ENCODE peak calls at places on chromosomes 4 and X, in six cellular contexts. One of them, this sample, is unnamed.

GRCh38 chr4:148092316-148093014 is 349.7 kb downstream of the NR3C2 start:
- DNase-seq in neuronal stem cell: no peak
- DNase-seq in heart right ventricle: no peak
- DNase-seq in naive thymus-derived CD4-positive, alpha-beta T cell: no peak
- DNase-seq in left ventricle myocardium inferior: no peak
- DNase-seq in CD4-positive, CD25-positive, alpha-beta regulatory T cell: no peak
- DNase-seq in this sample: no peak

GRCh38 chr4:87077834-87078585 is 142.4 kb downstream of the KLHL8 start:
- DNase-seq in CD4-positive, CD25-positive, alpha-beta regulatory T cell: no peak
- DNase-seq in neuronal stem cell: no peak
- DNase-seq in left ventricle myocardium inferior: no peak
- DNase-seq in naive thymus-derived CD4-positive, alpha-beta T cell: no peak
- DNase-seq in heart right ventricle: no peak
- DNase-seq in this sample: no peak

GRCh38 chr4:187608001-187608421 is 387.6 kb upstream of the ZFP42 start:
- DNase-seq in naive thymus-derived CD4-positive, alpha-beta T cell: no peak
- DNase-seq in neuronal stem cell: no peak
- DNase-seq in CD4-positive, CD25-positive, alpha-beta regulatory T cell: no peak
- DNase-seq in left ventricle myocardium inferior: no peak
- DNase-seq in heart right ventricle: no peak
- DNase-seq in this sample: no peak

GRCh38 chrX:2371026-2371778 is 129.6 kb downstream of the DHRSX start:
- DNase-seq in CD4-positive, CD25-positive, alpha-beta regulatory T cell: no peak
- DNase-seq in neuronal stem cell: no peak
- DNase-seq in heart right ventricle: no peak
- DNase-seq in naive thymus-derived CD4-positive, alpha-beta T cell: no peak
- DNase-seq in left ventricle myocardium inferior: no peak
- DNase-seq in this sample: no peak

GRCh38 chrX:69133561-69134542 is 31.4 kb downstream of the PJA1 start:
- DNase-seq in CD4-positive, CD25-positive, alpha-beta regulatory T cell: no peak
- DNase-seq in naive thymus-derived CD4-positive, alpha-beta T cell: no peak
- DNase-seq in heart right ventricle: no peak
- DNase-seq in neuronal stem cell: peak; percentile 40
- DNase-seq in left ventricle myocardium inferior: no peak
- DNase-seq in this sample: no peak

GRCh38 chr4:119135721-119136121 is at the start of gene MYOZ2:
- DNase-seq in CD4-positive, CD25-positive, alpha-beta regulatory T cell: no peak
- DNase-seq in heart right ventricle: no peak
- DNase-seq in neuronal stem cell: no peak
- DNase-seq in left ventricle myocardium inferior: no peak
- DNase-seq in naive thymus-derived CD4-positive, alpha-beta T cell: no peak
- DNase-seq in this sample: no peak

GRCh38 chr4:70718811-70719604 is 2.8 kb upstream of the RUFY3 start:
- DNase-seq in left ventricle myocardium inferior: no peak
- DNase-seq in naive thymus-derived CD4-positive, alpha-beta T cell: no peak
- DNase-seq in CD4-positive, CD25-positive, alpha-beta regulatory T cell: no peak
- DNase-seq in neuronal stem cell: no peak
- DNase-seq in heart right ventricle: no peak
- DNase-seq in this sample: no peak

GRCh38 chr4:40626183-40626990 is 3.3 kb downstream of the RBM47 start:
- DNase-seq in heart right ventricle: no peak
- DNase-seq in CD4-positive, CD25-positive, alpha-beta regulatory T cell: no peak
- DNase-seq in left ventricle myocardium inferior: no peak
- DNase-seq in naive thymus-derived CD4-positive, alpha-beta T cell: no peak
- DNase-seq in neuronal stem cell: no peak
- DNase-seq in this sample: no peak

GRCh38 chrX:6904178-6904577 is 243.3 kb upstream of the STS start:
- DNase-seq in naive thymus-derived CD4-positive, alpha-beta T cell: no peak
- DNase-seq in left ventricle myocardium inferior: no peak
- DNase-seq in CD4-positive, CD25-positive, alpha-beta regulatory T cell: no peak
- DNase-seq in neuronal stem cell: no peak
- DNase-seq in heart right ventricle: no peak
- DNase-seq in this sample: no peak

GRCh38 chr4:17694552-17694951 is 80.1 kb downstream of the MED28 start:
- DNase-seq in neuronal stem cell: no peak
- DNase-seq in left ventricle myocardium inferior: no peak
- DNase-seq in CD4-positive, CD25-positive, alpha-beta regulatory T cell: no peak
- DNase-seq in naive thymus-derived CD4-positive, alpha-beta T cell: no peak
- DNase-seq in heart right ventricle: no peak
- DNase-seq in this sample: no peak

GRCh38 chr4:72111863-72112262 is 80.1 kb downstream of the NPFFR2 start:
- DNase-seq in neuronal stem cell: no peak
- DNase-seq in left ventricle myocardium inferior: no peak
- DNase-seq in naive thymus-derived CD4-positive, alpha-beta T cell: no peak
- DNase-seq in heart right ventricle: no peak
- DNase-seq in CD4-positive, CD25-positive, alpha-beta regulatory T cell: no peak
- DNase-seq in this sample: no peak

GRCh38 chr4:40377462-40378385 is 42.6 kb downstream of the CHRNA9 start:
- DNase-seq in CD4-positive, CD25-positive, alpha-beta regulatory T cell: no peak
- DNase-seq in naive thymus-derived CD4-positive, alpha-beta T cell: no peak
- DNase-seq in neuronal stem cell: no peak
- DNase-seq in left ventricle myocardium inferior: no peak
- DNase-seq in heart right ventricle: no peak
- DNase-seq in this sample: no peak

GRCh38 chrX:20432746-20433374 is 166.2 kb upstream of the RPS6KA3 start:
- DNase-seq in naive thymus-derived CD4-positive, alpha-beta T cell: no peak
- DNase-seq in CD4-positive, CD25-positive, alpha-beta regulatory T cell: no peak
- DNase-seq in left ventricle myocardium inferior: no peak
- DNase-seq in neuronal stem cell: no peak
- DNase-seq in heart right ventricle: no peak
- DNase-seq in this sample: no peak

GRCh38 chr4:120007171-120007894 is 59.3 kb downstream of the MAD2L1 start:
- DNase-seq in left ventricle myocardium inferior: no peak
- DNase-seq in CD4-positive, CD25-positive, alpha-beta regulatory T cell: no peak
- DNase-seq in heart right ventricle: no peak
- DNase-seq in naive thymus-derived CD4-positive, alpha-beta T cell: no peak
- DNase-seq in neuronal stem cell: no peak
- DNase-seq in this sample: no peak

GRCh38 chr4:73501664-73502265 is 20.2 kb downstream of the AFM start:
- DNase-seq in left ventricle myocardium inferior: no peak
- DNase-seq in heart right ventricle: no peak
- DNase-seq in CD4-positive, CD25-positive, alpha-beta regulatory T cell: no peak
- DNase-seq in naive thymus-derived CD4-positive, alpha-beta T cell: no peak
- DNase-seq in neuronal stem cell: no peak
- DNase-seq in this sample: no peak

GRCh38 chr4:84672177-84672576 is 89.2 kb downstream of the CDS1 start:
- DNase-seq in naive thymus-derived CD4-positive, alpha-beta T cell: no peak
- DNase-seq in neuronal stem cell: no peak
- DNase-seq in heart right ventricle: no peak
- DNase-seq in left ventricle myocardium inferior: no peak
- DNase-seq in CD4-positive, CD25-positive, alpha-beta regulatory T cell: no peak
- DNase-seq in this sample: no peak

GRCh38 chr4:184473515-184474260 is 662 bp downstream of the IRF2 start:
- DNase-seq in left ventricle myocardium inferior: peak; percentile 42
- DNase-seq in neuronal stem cell: peak; percentile 39
- DNase-seq in CD4-positive, CD25-positive, alpha-beta regulatory T cell: peak; percentile 80
- DNase-seq in naive thymus-derived CD4-positive, alpha-beta T cell: peak; percentile 51
- DNase-seq in heart right ventricle: peak; percentile 49
- DNase-seq in this sample: no peak

GRCh38 chr4:17173300-17173699 is 274.9 kb upstream of the LDB2 start:
- DNase-seq in CD4-positive, CD25-positive, alpha-beta regulatory T cell: no peak
- DNase-seq in heart right ventricle: no peak
- DNase-seq in left ventricle myocardium inferior: no peak
- DNase-seq in naive thymus-derived CD4-positive, alpha-beta T cell: no peak
- DNase-seq in neuronal stem cell: no peak
- DNase-seq in this sample: no peak

GRCh38 chrX:68989865-68990606 is 161.2 kb downstream of the EFNB1 start:
- DNase-seq in naive thymus-derived CD4-positive, alpha-beta T cell: no peak
- DNase-seq in left ventricle myocardium inferior: no peak
- DNase-seq in CD4-positive, CD25-positive, alpha-beta regulatory T cell: no peak
- DNase-seq in neuronal stem cell: peak; percentile 12
- DNase-seq in heart right ventricle: peak; percentile 25
- DNase-seq in this sample: no peak

GRCh38 chrX:116417968-116418367 is 18.4 kb upstream of the SLC6A14 start:
- DNase-seq in CD4-positive, CD25-positive, alpha-beta regulatory T cell: no peak
- DNase-seq in neuronal stem cell: no peak
- DNase-seq in heart right ventricle: no peak
- DNase-seq in left ventricle myocardium inferior: no peak
- DNase-seq in naive thymus-derived CD4-positive, alpha-beta T cell: no peak
- DNase-seq in this sample: no peak

GRCh38 chr4:7328913-7329638 is 105.7 kb downstream of the PSAPL1 start:
- DNase-seq in naive thymus-derived CD4-positive, alpha-beta T cell: no peak
- DNase-seq in heart right ventricle: peak; percentile 63
- DNase-seq in left ventricle myocardium inferior: peak; percentile 58
- DNase-seq in neuronal stem cell: no peak
- DNase-seq in CD4-positive, CD25-positive, alpha-beta regulatory T cell: no peak
- DNase-seq in this sample: no peak

GRCh38 chr4:66855956-66856355 is 689.3 kb downstream of the CENPC start:
- DNase-seq in CD4-positive, CD25-positive, alpha-beta regulatory T cell: no peak
- DNase-seq in heart right ventricle: no peak
- DNase-seq in left ventricle myocardium inferior: no peak
- DNase-seq in naive thymus-derived CD4-positive, alpha-beta T cell: no peak
- DNase-seq in neuronal stem cell: no peak
- DNase-seq in this sample: no peak

GRCh38 chrX:153941331-153942252 is 2.9 kb downstream of the RENBP start:
- DNase-seq in left ventricle myocardium inferior: no peak
- DNase-seq in CD4-positive, CD25-positive, alpha-beta regulatory T cell: no peak
- DNase-seq in neuronal stem cell: no peak
- DNase-seq in heart right ventricle: no peak
- DNase-seq in naive thymus-derived CD4-positive, alpha-beta T cell: no peak
- DNase-seq in this sample: no peak

GRCh38 chr4:123256901-123257300 is 139.7 kb upstream of the SPRY1 start:
- DNase-seq in heart right ventricle: no peak
- DNase-seq in naive thymus-derived CD4-positive, alpha-beta T cell: no peak
- DNase-seq in left ventricle myocardium inferior: no peak
- DNase-seq in CD4-positive, CD25-positive, alpha-beta regulatory T cell: no peak
- DNase-seq in neuronal stem cell: no peak
- DNase-seq in this sample: no peak

GRCh38 chr4:109044446-109044845 is 258.0 kb downstream of the COL25A1 start:
- DNase-seq in naive thymus-derived CD4-positive, alpha-beta T cell: no peak
- DNase-seq in heart right ventricle: no peak
- DNase-seq in CD4-positive, CD25-positive, alpha-beta regulatory T cell: no peak
- DNase-seq in left ventricle myocardium inferior: no peak
- DNase-seq in neuronal stem cell: no peak
- DNase-seq in this sample: no peak

GRCh38 chr4:86554641-86555040 is 39.5 kb upstream of the PTPN13 start:
- DNase-seq in CD4-positive, CD25-positive, alpha-beta regulatory T cell: no peak
- DNase-seq in heart right ventricle: no peak
- DNase-seq in naive thymus-derived CD4-positive, alpha-beta T cell: no peak
- DNase-seq in left ventricle myocardium inferior: no peak
- DNase-seq in neuronal stem cell: no peak
- DNase-seq in this sample: no peak

GRCh38 chr4:153419673-153420278 is 46.4 kb upstream of the TMEM131L start:
- DNase-seq in CD4-positive, CD25-positive, alpha-beta regulatory T cell: no peak
- DNase-seq in naive thymus-derived CD4-positive, alpha-beta T cell: no peak
- DNase-seq in heart right ventricle: no peak
- DNase-seq in neuronal stem cell: no peak
- DNase-seq in left ventricle myocardium inferior: no peak
- DNase-seq in this sample: no peak

GRCh38 chr4:145935253-145936141 is 3.1 kb downstream of the ZNF827 start:
- DNase-seq in CD4-positive, CD25-positive, alpha-beta regulatory T cell: peak; percentile 17
- DNase-seq in neuronal stem cell: no peak
- DNase-seq in naive thymus-derived CD4-positive, alpha-beta T cell: no peak
- DNase-seq in left ventricle myocardium inferior: peak; percentile 43
- DNase-seq in heart right ventricle: peak; percentile 52
- DNase-seq in this sample: no peak

GRCh38 chr4:156799121-156799589 is 172.4 kb downstream of the PDGFC start:
- DNase-seq in CD4-positive, CD25-positive, alpha-beta regulatory T cell: no peak
- DNase-seq in neuronal stem cell: no peak
- DNase-seq in left ventricle myocardium inferior: no peak
- DNase-seq in naive thymus-derived CD4-positive, alpha-beta T cell: no peak
- DNase-seq in heart right ventricle: no peak
- DNase-seq in this sample: no peak

GRCh38 chr4:123110147-123110546 is 187.8 kb upstream of the NUDT6 start:
- DNase-seq in heart right ventricle: no peak
- DNase-seq in naive thymus-derived CD4-positive, alpha-beta T cell: no peak
- DNase-seq in CD4-positive, CD25-positive, alpha-beta regulatory T cell: no peak
- DNase-seq in left ventricle myocardium inferior: no peak
- DNase-seq in neuronal stem cell: no peak
- DNase-seq in this sample: no peak

GRCh38 chr4:133618963-133619362 is 469.9 kb downstream of the PCDH10 start:
- DNase-seq in heart right ventricle: no peak
- DNase-seq in left ventricle myocardium inferior: no peak
- DNase-seq in neuronal stem cell: no peak
- DNase-seq in CD4-positive, CD25-positive, alpha-beta regulatory T cell: no peak
- DNase-seq in naive thymus-derived CD4-positive, alpha-beta T cell: no peak
- DNase-seq in this sample: no peak

DNA sequence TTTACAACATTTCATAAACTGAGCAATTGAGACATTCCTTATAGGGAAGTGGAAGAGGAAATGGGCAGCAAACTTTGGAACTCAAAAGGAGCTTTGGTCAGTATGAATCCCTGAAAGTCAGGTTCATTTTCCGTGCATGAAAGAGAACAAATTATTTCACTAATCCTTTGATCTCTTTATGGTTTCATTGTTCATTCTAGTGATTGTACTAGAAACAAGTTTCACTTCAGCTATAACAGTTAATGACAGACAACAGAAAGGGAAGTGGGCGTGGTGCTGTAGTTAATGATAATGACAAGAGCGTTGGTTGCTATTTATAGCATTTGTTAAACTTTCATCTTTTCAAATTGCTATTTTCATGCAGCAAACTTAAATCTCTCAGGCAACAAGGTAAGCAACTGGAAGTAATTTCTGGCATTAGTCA is 98.3 kb downstream of the AREG start:
- DNase-seq in neuronal stem cell: no peak
- DNase-seq in CD4-positive, CD25-positive, alpha-beta regulatory T cell: peak; percentile 42
- DNase-seq in left ventricle myocardium inferior: no peak
- DNase-seq in heart right ventricle: no peak
- DNase-seq in naive thymus-derived CD4-positive, alpha-beta T cell: no peak
- DNase-seq in this sample: no peak
- H3K4me3 ChIP-seq in neuronal stem cell: no peak overlapping the region
- H3K4me3 ChIP-seq in CD4-positive, CD25-positive, alpha-beta regulatory T cell: no peak overlapping the region
- H3K4me3 ChIP-seq in left ventricle myocardium inferior: no peak overlapping the region
- H3K4me3 ChIP-seq in heart right ventricle: no peak overlapping the region
- H3K4me3 ChIP-seq in naive thymus-derived CD4-positive, alpha-beta T cell: no peak overlapping the region
- H3K4me3 ChIP-seq in this sample: no peak overlapping the region

GRCh38 chrX:113959912-113960626 is 623.8 kb upstream of the HTR2C start:
- DNase-seq in left ventricle myocardium inferior: no peak
- DNase-seq in naive thymus-derived CD4-positive, alpha-beta T cell: no peak
- DNase-seq in neuronal stem cell: peak; percentile 76
- DNase-seq in CD4-positive, CD25-positive, alpha-beta regulatory T cell: no peak
- DNase-seq in heart right ventricle: no peak
- DNase-seq in this sample: no peak
- H3K9me3 ChIP-seq in left ventricle myocardium inferior: no peaks in the 10 kb centered on the region
- H3K9me3 ChIP-seq in naive thymus-derived CD4-positive, alpha-beta T cell: no peaks in the 10 kb centered on the region
- H3K9me3 ChIP-seq in neuronal stem cell: no peaks in the 10 kb centered on the region
- H3K9me3 ChIP-seq in CD4-positive, CD25-positive, alpha-beta regulatory T cell: no peaks in the 10 kb centered on the region
- H3K9me3 ChIP-seq in heart right ventricle: no peaks in the 10 kb centered on the region
- H3K9me3 ChIP-seq in this sample: no peaks in the 10 kb centered on the region

GRCh38 chrX:107742754-107743191 is 32.8 kb downstream of the TSC22D3 start:
- DNase-seq in CD4-positive, CD25-positive, alpha-beta regulatory T cell: no peak
- DNase-seq in naive thymus-derived CD4-positive, alpha-beta T cell: no peak
- DNase-seq in neuronal stem cell: no peak
- DNase-seq in left ventricle myocardium inferior: no peak
- DNase-seq in heart right ventricle: no peak
- DNase-seq in this sample: no peak
- H3K4me3 ChIP-seq in CD4-positive, CD25-positive, alpha-beta regulatory T cell: no peak overlapping the region
- H3K4me3 ChIP-seq in naive thymus-derived CD4-positive, alpha-beta T cell: peak overlapping the region; percentile 39
- H3K4me3 ChIP-seq in neuronal stem cell: no peak overlapping the region
- H3K4me3 ChIP-seq in left ventricle myocardium inferior: peak overlapping the region; percentile 49
- H3K4me3 ChIP-seq in heart right ventricle: peak overlapping the region; percentile 16
- H3K4me3 ChIP-seq in this sample: peak overlapping the region; percentile 22

DNA sequence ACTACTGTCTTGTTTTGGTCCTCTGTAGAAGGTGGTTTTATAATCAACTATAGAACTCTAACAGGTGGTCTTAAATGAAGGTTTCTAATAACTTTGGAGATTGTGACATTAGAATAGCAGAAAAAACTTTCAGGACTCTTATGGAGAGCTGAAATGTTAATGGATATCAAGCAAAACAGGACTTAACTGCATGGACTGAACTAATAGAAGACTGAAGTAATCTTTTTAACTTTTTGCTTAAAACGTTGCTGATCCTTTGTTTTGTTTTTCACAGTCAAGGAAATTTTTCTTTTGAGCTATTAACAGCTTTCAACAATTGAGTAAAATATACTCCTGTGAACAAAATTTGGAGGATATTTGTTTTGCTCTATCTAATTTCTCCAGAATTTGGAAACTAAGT is 17.2 kb downstream of the NXT2 start:
- DNase-seq in heart right ventricle: no peak
- DNase-seq in CD4-positive, CD25-positive, alpha-beta regulatory T cell: no peak
- DNase-seq in neuronal stem cell: no peak
- DNase-seq in naive thymus-derived CD4-positive, alpha-beta T cell: no peak
- DNase-seq in left ventricle myocardium inferior: no peak
- DNase-seq in this sample: no peak
- H3K9me3 ChIP-seq in heart right ventricle: no peaks in the 10 kb centered on the region
- H3K9me3 ChIP-seq in CD4-positive, CD25-positive, alpha-beta regulatory T cell: no peaks in the 10 kb centered on the region
- H3K9me3 ChIP-seq in neuronal stem cell: no peaks in the 10 kb centered on the region
- H3K9me3 ChIP-seq in naive thymus-derived CD4-positive, alpha-beta T cell: no peaks in the 10 kb centered on the region
- H3K9me3 ChIP-seq in left ventricle myocardium inferior: no peaks in the 10 kb centered on the region
- H3K9me3 ChIP-seq in this sample: no peaks in the 10 kb centered on the region

This sample was measured in right atrium auricular region.